ENCODE peak calls at places on chromosome 6, in six cellular contexts. One of them, this sample, is unnamed.
A peak's percentile ranks its signal among the peaks of the same experiment; 100 is the strongest.

GRCh38 chr6:142155895-142156757 is 9.1 kb downstream of the VTA1 start:
- DNase-seq in foreskin keratinocyte: no peak
- DNase-seq in stimulated activated CD4-positive, alpha-beta T cell treated with anti-CD3 and anti-CD28 coated beads, Interleukin-1b, Interleukin-23, amount 100 ng/mL, for 1 hour: no peak
- DNase-seq in EH: peak; percentile 45
- DNase-seq in cardiac muscle cell: peak; percentile 49
- DNase-seq in islet precursor cell: no peak
- DNase-seq in this sample: no peak

GRCh38 chr6:84581494-84582259 is 182.7 kb downstream of the TBX18 start:
- DNase-seq in foreskin keratinocyte: peak; percentile 41
- DNase-seq in stimulated activated CD4-positive, alpha-beta T cell treated with anti-CD3 and anti-CD28 coated beads, Interleukin-1b, Interleukin-23, amount 100 ng/mL, for 1 hour: no peak
- DNase-seq in EH: peak; percentile 81
- DNase-seq in cardiac muscle cell: peak; percentile 82
- DNase-seq in islet precursor cell: no peak
- DNase-seq in this sample: no peak

GRCh38 chr6:40956871-40957270 is 82.2 kb downstream of the UNC5CL start:
- DNase-seq in foreskin keratinocyte: peak; percentile 40
- DNase-seq in stimulated activated CD4-positive, alpha-beta T cell treated with anti-CD3 and anti-CD28 coated beads, Interleukin-1b, Interleukin-23, amount 100 ng/mL, for 1 hour: no peak
- DNase-seq in EH: peak; percentile 73
- DNase-seq in cardiac muscle cell: no peak
- DNase-seq in islet precursor cell: no peak
- DNase-seq in this sample: no peak

GRCh38 chr6:169224185-169224695 is 29.4 kb downstream of the THBS2 start:
- DNase-seq in foreskin keratinocyte: peak; percentile 96
- DNase-seq in stimulated activated CD4-positive, alpha-beta T cell treated with anti-CD3 and anti-CD28 coated beads, Interleukin-1b, Interleukin-23, amount 100 ng/mL, for 1 hour: no peak
- DNase-seq in EH: peak; percentile 59
- DNase-seq in cardiac muscle cell: peak; percentile 93
- DNase-seq in islet precursor cell: no peak
- DNase-seq in this sample: no peak

GRCh38 chr6:3956054-3956453 is 106.9 kb downstream of the FAM50B start:
- DNase-seq in foreskin keratinocyte: peak; percentile 73
- DNase-seq in stimulated activated CD4-positive, alpha-beta T cell treated with anti-CD3 and anti-CD28 coated beads, Interleukin-1b, Interleukin-23, amount 100 ng/mL, for 1 hour: no peak
- DNase-seq in EH: no peak
- DNase-seq in cardiac muscle cell: peak; percentile 41
- DNase-seq in islet precursor cell: no peak
- DNase-seq in this sample: no peak

GRCh38 chr6:157748839-157749571 is 74.0 kb upstream of the SNX9 start:
- DNase-seq in foreskin keratinocyte: no peak
- DNase-seq in stimulated activated CD4-positive, alpha-beta T cell treated with anti-CD3 and anti-CD28 coated beads, Interleukin-1b, Interleukin-23, amount 100 ng/mL, for 1 hour: no peak
- DNase-seq in EH: no peak
- DNase-seq in cardiac muscle cell: no peak
- DNase-seq in islet precursor cell: no peak
- DNase-seq in this sample: no peak

GRCh38 chr6:113447088-113447831 is 409.9 kb upstream of the MARCKS start:
- DNase-seq in foreskin keratinocyte: peak; percentile 92
- DNase-seq in stimulated activated CD4-positive, alpha-beta T cell treated with anti-CD3 and anti-CD28 coated beads, Interleukin-1b, Interleukin-23, amount 100 ng/mL, for 1 hour: no peak
- DNase-seq in EH: peak; percentile 96
- DNase-seq in cardiac muscle cell: peak; percentile 89
- DNase-seq in islet precursor cell: no peak
- DNase-seq in this sample: no peak

GRCh38 chr6:28982476-28983266 is 22.4 kb downstream of the ZNF311 start:
- DNase-seq in foreskin keratinocyte: peak; percentile 70
- DNase-seq in stimulated activated CD4-positive, alpha-beta T cell treated with anti-CD3 and anti-CD28 coated beads, Interleukin-1b, Interleukin-23, amount 100 ng/mL, for 1 hour: no peak
- DNase-seq in EH: peak; percentile 71
- DNase-seq in cardiac muscle cell: peak; percentile 78
- DNase-seq in islet precursor cell: no peak
- DNase-seq in this sample: no peak

GRCh38 chr6:145815351-145815772 is 767 bp upstream of the FBXO30 start:
- DNase-seq in foreskin keratinocyte: no peak
- DNase-seq in stimulated activated CD4-positive, alpha-beta T cell treated with anti-CD3 and anti-CD28 coated beads, Interleukin-1b, Interleukin-23, amount 100 ng/mL, for 1 hour: no peak
- DNase-seq in EH: peak; percentile 34
- DNase-seq in cardiac muscle cell: peak; percentile 42
- DNase-seq in islet precursor cell: peak; percentile 79
- DNase-seq in this sample: no peak

GRCh38 chr6:41489284-41489851 is 56.8 kb upstream of the FOXP4 start:
- DNase-seq in foreskin keratinocyte: no peak
- DNase-seq in stimulated activated CD4-positive, alpha-beta T cell treated with anti-CD3 and anti-CD28 coated beads, Interleukin-1b, Interleukin-23, amount 100 ng/mL, for 1 hour: no peak
- DNase-seq in EH: peak; percentile 66
- DNase-seq in cardiac muscle cell: peak; percentile 60
- DNase-seq in islet precursor cell: no peak
- DNase-seq in this sample: no peak

GRCh38 chr6:46191961-46192360 is 21.2 kb upstream of the ENPP5 start:
- DNase-seq in foreskin keratinocyte: peak; percentile 47
- DNase-seq in stimulated activated CD4-positive, alpha-beta T cell treated with anti-CD3 and anti-CD28 coated beads, Interleukin-1b, Interleukin-23, amount 100 ng/mL, for 1 hour: no peak
- DNase-seq in EH: peak; percentile 29
- DNase-seq in cardiac muscle cell: peak; percentile 66
- DNase-seq in islet precursor cell: no peak
- DNase-seq in this sample: no peak

GRCh38 chr6:41638002-41638800 is at the start of gene MDFI:
- DNase-seq in foreskin keratinocyte: no peak
- DNase-seq in stimulated activated CD4-positive, alpha-beta T cell treated with anti-CD3 and anti-CD28 coated beads, Interleukin-1b, Interleukin-23, amount 100 ng/mL, for 1 hour: no peak
- DNase-seq in EH: no peak
- DNase-seq in cardiac muscle cell: peak; percentile 73
- DNase-seq in islet precursor cell: peak; percentile 85
- DNase-seq in this sample: no peak

GRCh38 chr6:116229287-116229913 is 24.5 kb downstream of the TSPYL4 start:
- DNase-seq in foreskin keratinocyte: peak; percentile 11
- DNase-seq in stimulated activated CD4-positive, alpha-beta T cell treated with anti-CD3 and anti-CD28 coated beads, Interleukin-1b, Interleukin-23, amount 100 ng/mL, for 1 hour: no peak
- DNase-seq in EH: peak; percentile 93
- DNase-seq in cardiac muscle cell: peak; percentile 96
- DNase-seq in islet precursor cell: peak; percentile 91
- DNase-seq in this sample: no peak

GRCh38 chr6:75154973-75155372 is 50.9 kb downstream of the COL12A1 start:
- DNase-seq in foreskin keratinocyte: no peak
- DNase-seq in stimulated activated CD4-positive, alpha-beta T cell treated with anti-CD3 and anti-CD28 coated beads, Interleukin-1b, Interleukin-23, amount 100 ng/mL, for 1 hour: no peak
- DNase-seq in EH: no peak
- DNase-seq in cardiac muscle cell: no peak
- DNase-seq in islet precursor cell: no peak
- DNase-seq in this sample: no peak

GRCh38 chr6:98039876-98040605 is 757.0 kb upstream of the MMS22L start:
- DNase-seq in foreskin keratinocyte: peak; percentile 26
- DNase-seq in stimulated activated CD4-positive, alpha-beta T cell treated with anti-CD3 and anti-CD28 coated beads, Interleukin-1b, Interleukin-23, amount 100 ng/mL, for 1 hour: no peak
- DNase-seq in EH: no peak
- DNase-seq in cardiac muscle cell: peak; percentile 4
- DNase-seq in islet precursor cell: no peak
- DNase-seq in this sample: no peak

GRCh38 chr6:93048381-93048780 is 371.0 kb downstream of the EPHA7 start:
- DNase-seq in foreskin keratinocyte: no peak
- DNase-seq in stimulated activated CD4-positive, alpha-beta T cell treated with anti-CD3 and anti-CD28 coated beads, Interleukin-1b, Interleukin-23, amount 100 ng/mL, for 1 hour: no peak
- DNase-seq in EH: no peak
- DNase-seq in cardiac muscle cell: no peak
- DNase-seq in islet precursor cell: no peak
- DNase-seq in this sample: no peak

GRCh38 chr6:38730136-38730862 is 15.2 kb downstream of the DNAH8 start:
- DNase-seq in foreskin keratinocyte: no peak
- DNase-seq in stimulated activated CD4-positive, alpha-beta T cell treated with anti-CD3 and anti-CD28 coated beads, Interleukin-1b, Interleukin-23, amount 100 ng/mL, for 1 hour: no peak
- DNase-seq in EH: peak; percentile 5
- DNase-seq in cardiac muscle cell: no peak
- DNase-seq in islet precursor cell: no peak
- DNase-seq in this sample: no peak

GRCh38 chr6:52420668-52421358 is 671 bp downstream of the EFHC1 start:
- DNase-seq in foreskin keratinocyte: peak; percentile 42
- DNase-seq in stimulated activated CD4-positive, alpha-beta T cell treated with anti-CD3 and anti-CD28 coated beads, Interleukin-1b, Interleukin-23, amount 100 ng/mL, for 1 hour: no peak
- DNase-seq in EH: peak; percentile 47
- DNase-seq in cardiac muscle cell: peak; percentile 42
- DNase-seq in islet precursor cell: peak; percentile 74
- DNase-seq in this sample: no peak

GRCh38 chr6:138004423-138005287 is 102.6 kb downstream of the PERP start:
- DNase-seq in foreskin keratinocyte: peak; percentile 42
- DNase-seq in stimulated activated CD4-positive, alpha-beta T cell treated with anti-CD3 and anti-CD28 coated beads, Interleukin-1b, Interleukin-23, amount 100 ng/mL, for 1 hour: no peak
- DNase-seq in EH: peak; percentile 46
- DNase-seq in cardiac muscle cell: peak; percentile 53
- DNase-seq in islet precursor cell: no peak
- DNase-seq in this sample: no peak

GRCh38 chr6:11381801-11382513 is 149.5 kb upstream of the NEDD9 start:
- DNase-seq in foreskin keratinocyte: no peak
- DNase-seq in stimulated activated CD4-positive, alpha-beta T cell treated with anti-CD3 and anti-CD28 coated beads, Interleukin-1b, Interleukin-23, amount 100 ng/mL, for 1 hour: no peak
- DNase-seq in EH: no peak
- DNase-seq in cardiac muscle cell: no peak
- DNase-seq in islet precursor cell: no peak
- DNase-seq in this sample: peak; percentile 34

GRCh38 chr6:158808918-158809678 is 10.1 kb downstream of the EZR start:
- DNase-seq in foreskin keratinocyte: no peak
- DNase-seq in stimulated activated CD4-positive, alpha-beta T cell treated with anti-CD3 and anti-CD28 coated beads, Interleukin-1b, Interleukin-23, amount 100 ng/mL, for 1 hour: no peak
- DNase-seq in EH: no peak
- DNase-seq in cardiac muscle cell: no peak
- DNase-seq in islet precursor cell: peak; percentile 29
- DNase-seq in this sample: no peak

GRCh38 chr6:160424256-160424655 is 76.1 kb downstream of the SLC22A3 start:
- DNase-seq in foreskin keratinocyte: peak; percentile 82
- DNase-seq in stimulated activated CD4-positive, alpha-beta T cell treated with anti-CD3 and anti-CD28 coated beads, Interleukin-1b, Interleukin-23, amount 100 ng/mL, for 1 hour: no peak
- DNase-seq in EH: no peak
- DNase-seq in cardiac muscle cell: no peak
- DNase-seq in islet precursor cell: no peak
- DNase-seq in this sample: no peak

GRCh38 chr6:157579467-157580031 is 198.6 kb downstream of the ZDHHC14 start:
- DNase-seq in foreskin keratinocyte: peak; percentile 40
- DNase-seq in stimulated activated CD4-positive, alpha-beta T cell treated with anti-CD3 and anti-CD28 coated beads, Interleukin-1b, Interleukin-23, amount 100 ng/mL, for 1 hour: no peak
- DNase-seq in EH: peak; percentile 6
- DNase-seq in cardiac muscle cell: peak; percentile 5
- DNase-seq in islet precursor cell: no peak
- DNase-seq in this sample: no peak

GRCh38 chr6:7213416-7213815 is 99.6 kb downstream of the SSR1 start:
- DNase-seq in foreskin keratinocyte: no peak
- DNase-seq in stimulated activated CD4-positive, alpha-beta T cell treated with anti-CD3 and anti-CD28 coated beads, Interleukin-1b, Interleukin-23, amount 100 ng/mL, for 1 hour: no peak
- DNase-seq in EH: no peak
- DNase-seq in cardiac muscle cell: no peak
- DNase-seq in islet precursor cell: no peak
- DNase-seq in this sample: no peak

GRCh38 chr6:123393333-123393732 is 243.4 kb downstream of the TRDN start:
- DNase-seq in foreskin keratinocyte: no peak
- DNase-seq in stimulated activated CD4-positive, alpha-beta T cell treated with anti-CD3 and anti-CD28 coated beads, Interleukin-1b, Interleukin-23, amount 100 ng/mL, for 1 hour: no peak
- DNase-seq in EH: no peak
- DNase-seq in cardiac muscle cell: peak; percentile 6
- DNase-seq in islet precursor cell: no peak
- DNase-seq in this sample: no peak

GRCh38 chr6:10418862-10419748 is 4.2 kb upstream of the TFAP2A start:
- DNase-seq in foreskin keratinocyte: peak; percentile 93
- DNase-seq in stimulated activated CD4-positive, alpha-beta T cell treated with anti-CD3 and anti-CD28 coated beads, Interleukin-1b, Interleukin-23, amount 100 ng/mL, for 1 hour: no peak
- DNase-seq in EH: no peak
- DNase-seq in cardiac muscle cell: no peak
- DNase-seq in islet precursor cell: peak; percentile 96
- DNase-seq in this sample: no peak

GRCh38 chr6:7295916-7296315 is 17.1 kb downstream of the SSR1 start:
- DNase-seq in foreskin keratinocyte: no peak
- DNase-seq in stimulated activated CD4-positive, alpha-beta T cell treated with anti-CD3 and anti-CD28 coated beads, Interleukin-1b, Interleukin-23, amount 100 ng/mL, for 1 hour: no peak
- DNase-seq in EH: no peak
- DNase-seq in cardiac muscle cell: no peak
- DNase-seq in islet precursor cell: no peak
- DNase-seq in this sample: no peak

GRCh38 chr6:32847004-32847403 is 3.2 kb upstream of the PSMB8 start:
- DNase-seq in foreskin keratinocyte: no peak
- DNase-seq in stimulated activated CD4-positive, alpha-beta T cell treated with anti-CD3 and anti-CD28 coated beads, Interleukin-1b, Interleukin-23, amount 100 ng/mL, for 1 hour: no peak
- DNase-seq in EH: no peak
- DNase-seq in cardiac muscle cell: no peak
- DNase-seq in islet precursor cell: no peak
- DNase-seq in this sample: no peak

GRCh38 chr6:89131599-89131998 is 13.7 kb upstream of the SRSF12 start:
- DNase-seq in foreskin keratinocyte: no peak
- DNase-seq in stimulated activated CD4-positive, alpha-beta T cell treated with anti-CD3 and anti-CD28 coated beads, Interleukin-1b, Interleukin-23, amount 100 ng/mL, for 1 hour: no peak
- DNase-seq in EH: no peak
- DNase-seq in cardiac muscle cell: no peak
- DNase-seq in islet precursor cell: no peak
- DNase-seq in this sample: no peak

GRCh38 chr6:15841937-15842698 is 179.3 kb upstream of the DTNBP1 start:
- DNase-seq in foreskin keratinocyte: no peak
- DNase-seq in stimulated activated CD4-positive, alpha-beta T cell treated with anti-CD3 and anti-CD28 coated beads, Interleukin-1b, Interleukin-23, amount 100 ng/mL, for 1 hour: no peak
- DNase-seq in EH: no peak
- DNase-seq in cardiac muscle cell: peak; percentile 10
- DNase-seq in islet precursor cell: no peak
- DNase-seq in this sample: no peak

GRCh38 chr6:54729716-54730115 is 116.9 kb upstream of the FAM83B start:
- DNase-seq in foreskin keratinocyte: peak; percentile 83
- DNase-seq in stimulated activated CD4-positive, alpha-beta T cell treated with anti-CD3 and anti-CD28 coated beads, Interleukin-1b, Interleukin-23, amount 100 ng/mL, for 1 hour: no peak
- DNase-seq in EH: no peak
- DNase-seq in cardiac muscle cell: no peak
- DNase-seq in islet precursor cell: no peak
- DNase-seq in this sample: no peak

GRCh38 chr6:34792605-34793500 is 970 bp downstream of the BLTP3A start:
- DNase-seq in foreskin keratinocyte: peak; percentile 54
- DNase-seq in stimulated activated CD4-positive, alpha-beta T cell treated with anti-CD3 and anti-CD28 coated beads, Interleukin-1b, Interleukin-23, amount 100 ng/mL, for 1 hour: no peak
- DNase-seq in EH: peak; percentile 65
- DNase-seq in cardiac muscle cell: peak; percentile 75
- DNase-seq in islet precursor cell: peak; percentile 69
- DNase-seq in this sample: peak; percentile 22

GRCh38 chr6:159578629-159579028 is 114.4 kb downstream of the SOD2 start:
- DNase-seq in foreskin keratinocyte: no peak
- DNase-seq in stimulated activated CD4-positive, alpha-beta T cell treated with anti-CD3 and anti-CD28 coated beads, Interleukin-1b, Interleukin-23, amount 100 ng/mL, for 1 hour: no peak
- DNase-seq in EH: no peak
- DNase-seq in cardiac muscle cell: no peak
- DNase-seq in islet precursor cell: no peak
- DNase-seq in this sample: no peak

GRCh38 chr6:108268845-108269244 is 8.0 kb upstream of the SNX3 start:
- DNase-seq in foreskin keratinocyte: no peak
- DNase-seq in stimulated activated CD4-positive, alpha-beta T cell treated with anti-CD3 and anti-CD28 coated beads, Interleukin-1b, Interleukin-23, amount 100 ng/mL, for 1 hour: no peak
- DNase-seq in EH: no peak
- DNase-seq in cardiac muscle cell: no peak
- DNase-seq in islet precursor cell: no peak
- DNase-seq in this sample: no peak

GRCh38 chr6:36933102-36933501 is 21.4 kb upstream of the PI16 start:
- DNase-seq in foreskin keratinocyte: peak; percentile 61
- DNase-seq in stimulated activated CD4-positive, alpha-beta T cell treated with anti-CD3 and anti-CD28 coated beads, Interleukin-1b, Interleukin-23, amount 100 ng/mL, for 1 hour: no peak
- DNase-seq in EH: peak; percentile 80
- DNase-seq in cardiac muscle cell: no peak
- DNase-seq in islet precursor cell: no peak
- DNase-seq in this sample: no peak

GRCh38 chr6:169960891-169961611 is 209.6 kb downstream of the ERMARD start:
- DNase-seq in foreskin keratinocyte: no peak
- DNase-seq in stimulated activated CD4-positive, alpha-beta T cell treated with anti-CD3 and anti-CD28 coated beads, Interleukin-1b, Interleukin-23, amount 100 ng/mL, for 1 hour: no peak
- DNase-seq in EH: no peak
- DNase-seq in cardiac muscle cell: no peak
- DNase-seq in islet precursor cell: peak; percentile 54
- DNase-seq in this sample: no peak